ENCODE peak calls at places on chromosome 16, in four cellular contexts. C is AG04450, B is IMR-90, L is GM12865. V is an unnamed sample.

GRCh38 chr16:27867122-27868110 is 196.1 kb downstream of the GSG1L start:
- DNase-seq in L (peak), C (peak), B (peak), V (peak)

GRCh38 chr16:15773964-15774363 is 82.9 kb downstream of the MYH11 start:
- DNase-seq in L (no peak), B (no peak), C (no peak), V (no peak)

GRCh38 chr16:24497405-24497804 is 42.0 kb upstream of the RBBP6 start:
- DNase-seq in B (peak), L (no peak), C (no peak), V (peak)

GRCh38 chr16:17476414-17477259 is 5.9 kb upstream of the XYLT1 start:
- DNase-seq in B (peak), L (peak), C (peak), V (peak)

GRCh38 chr16:11783319-11784047 is 13.6 kb downstream of the ZC3H7A start:
- DNase-seq in C (no peak), L (peak), B (peak), V (peak)

GRCh38 chr16:7849891-7850290 is 517.2 kb downstream of the RBFOX1 start:
- DNase-seq in C (no peak), B (no peak), L (no peak), V (no peak)

GRCh38 chr16:15648135-15648730 is 1.8 kb upstream of the NDE1 start:
- DNase-seq in L (no peak), C (no peak), B (no peak), V (peak)

GRCh38 chr16:19701091-19701490 is 16.9 kb downstream of the KNOP1 start:
- DNase-seq in L (no peak), B (peak), C (no peak), V (no peak)

GRCh38 chr16:57089406-57089805 is 3.0 kb upstream of the CPNE2 start:
- DNase-seq in C (no peak), L (no peak), B (no peak), V (no peak)

GRCh38 chr16:51523400-51523799 is 372.3 kb upstream of the SALL1 start:
- DNase-seq in C (no peak), B (peak), L (no peak), V (peak)

GRCh38 chr16:25134306-25134705 is 22.8 kb downstream of the LCMT1 start:
- DNase-seq in L (no peak), C (no peak), B (no peak), V (no peak)

GRCh38 chr16:26605872-26606271 is 460.9 kb upstream of the C16orf82 start:
- DNase-seq in B (no peak), L (no peak), C (no peak), V (no peak)

GRCh38 chr16:27461483-27462171 is 59.7 kb downstream of the IL21R start:
- DNase-seq in B (peak), C (no peak), L (no peak), V (no peak)

GRCh38 chr16:85164838-85165516 is 52.7 kb upstream of the CIBAR2 start:
- DNase-seq in B (no peak), C (no peak), L (no peak), V (no peak)

GRCh38 chr16:87818533-87819161 is 50.7 kb downstream of the SLC7A5 start:
- DNase-seq in C (no peak), L (no peak), B (no peak), V (no peak)

GRCh38 chr16:89052824-89053724 is 40.6 kb upstream of the ACSF3 start:
- DNase-seq in C (no peak), B (peak), L (no peak), V (no peak)

GRCh38 chr16:56424791-56425438 is 430 bp downstream of the AMFR start:
- DNase-seq in C (no peak), B (no peak), L (no peak), V (no peak)

GRCh38 chr16:58655215-58655596 is 25.6 kb upstream of the CNOT1 start:
- DNase-seq in C (no peak), B (no peak), L (no peak), V (no peak)

GRCh38 chr16:47424846-47425245 is 36.0 kb downstream of the ITFG1 start:
- DNase-seq in B (no peak), C (no peak), L (no peak), V (no peak)

GRCh38 chr16:87706278-87707000 is 59.3 kb downstream of the KLHDC4 start:
- DNase-seq in L (no peak), C (no peak), B (no peak), V (no peak)

GRCh38 chr16:69166221-69166833 is 20.6 kb upstream of the SNTB2 start:
- DNase-seq in B (peak), C (peak), L (peak), V (peak)

GRCh38 chr16:57720142-57720575 is 15.4 kb upstream of the KATNB1 start:
- DNase-seq in L (peak), C (peak), B (peak), V (peak)

GRCh38 chr16:54290203-54291106 is 3.9 kb upstream of the IRX3 start:
- DNase-seq in L (no peak), B (no peak), C (no peak), V (no peak)

GRCh38 chr16:52515068-52515671 is 31.8 kb downstream of the TOX3 start:
- DNase-seq in L (no peak), C (no peak), B (no peak), V (no peak)

GRCh38 chr16:27706156-27706705 is 156.3 kb downstream of the KATNIP start:
- DNase-seq in L (no peak), B (no peak), C (no peak), V (no peak)

GRCh38 chr16:21611546-21612384 is 12.4 kb downstream of the METTL9 start:
- DNase-seq in B (no peak), C (no peak), L (no peak), V (no peak)

GRCh38 chr16:88857728-88858339 is 907 bp downstream of the TRAPPC2L start:
- DNase-seq in L (peak), C (peak), B (peak), V (peak)

GRCh38 chr16:86252596-86252995 is 257.7 kb upstream of the FOXF1 start:
- DNase-seq in L (peak), C (no peak), B (peak), V (peak)

GRCh38 chr16:760498-761343 is at the start of gene MSLN:
- DNase-seq in B (no peak), C (no peak), L (no peak), V (no peak)

GRCh38 chr16:9091867-9092281 is 430 bp downstream of the HAPSTR1 start:
- DNase-seq in L (peak), C (no peak), B (no peak), V (no peak)

GRCh38 chr16:56679813-56680212 is 2.5 kb upstream of the MT1X start:
- DNase-seq in B (no peak), C (no peak), L (no peak), V (no peak)

GRCh38 chr16:30049871-30050270 is 15.7 kb upstream of the ALDOA start:
- DNase-seq in C (no peak), B (no peak), L (no peak), V (no peak)

GRCh38 chr16:46922239-46922638 is 38.1 kb downstream of the GPT2 start:
- DNase-seq in L (no peak), B (no peak), C (no peak), V (no peak)

GRCh38 chr16:48687421-48688038 is 77.5 kb upstream of the N4BP1 start:
- DNase-seq in C (peak), L (peak), B (peak), V (peak)
- TF ChIP-seq CTCF in C (peak), L (peak), B (peak), V (peak)

GRCh38 chr16:83205896-83206295 is 579.1 kb downstream of the CDH13 start:
- DNase-seq in C (no peak), L (no peak), B (no peak), V (no peak)

GRCh38 chr16:83199012-83199411 is 572.2 kb downstream of the CDH13 start:
- DNase-seq in L (no peak), C (no peak), B (no peak), V (no peak)

DNA sequence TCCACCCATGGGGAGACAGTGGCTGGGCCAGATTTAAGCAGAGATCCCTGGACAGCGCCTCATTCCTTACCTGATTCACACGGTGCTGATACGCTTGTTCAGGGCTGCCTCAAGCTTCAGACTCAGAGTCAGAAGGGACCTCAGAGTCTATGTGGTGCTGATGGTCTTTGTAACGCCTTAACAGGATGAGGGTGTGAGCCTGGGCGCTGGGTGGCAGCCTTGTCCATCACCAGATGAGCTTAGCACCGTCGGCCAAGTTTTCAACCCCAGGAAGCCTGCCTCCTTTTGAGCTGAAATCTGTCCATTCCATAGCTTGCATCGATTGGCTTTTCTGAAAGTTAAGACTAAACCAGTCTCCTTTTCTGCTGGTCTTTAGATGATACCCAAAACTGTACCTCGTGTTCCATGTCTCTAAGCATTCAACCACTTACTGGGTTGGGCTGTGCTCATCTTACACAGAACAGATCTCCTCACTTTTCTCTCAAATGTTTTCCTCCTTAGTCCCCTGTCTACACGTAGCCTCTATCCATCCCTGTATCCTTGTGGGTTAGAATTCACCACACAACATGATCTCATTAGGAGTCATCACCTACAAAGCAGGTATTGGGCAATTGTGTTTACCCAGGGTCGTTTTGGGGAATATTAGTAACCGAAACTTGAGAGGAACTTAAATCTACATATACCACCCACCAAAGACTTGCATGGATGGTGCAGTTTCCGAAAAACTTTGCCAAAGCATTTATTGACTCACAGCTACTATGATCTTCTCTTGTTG is 573.4 kb downstream of the CDH13 start:
- DNase-seq in C (no peak), L (peak), B (peak), V (no peak)
- TF ChIP-seq CTCF in C (no peak), L (peak), B (no peak), V (no peak)

GRCh38 chr16:81403601-81404391 is 40.8 kb upstream of the CMIP start:
- DNase-seq in L (peak), C (peak), B (peak), V (peak)
- TF ChIP-seq CTCF in L (peak), C (peak), B (peak), V (peak)

DNA sequence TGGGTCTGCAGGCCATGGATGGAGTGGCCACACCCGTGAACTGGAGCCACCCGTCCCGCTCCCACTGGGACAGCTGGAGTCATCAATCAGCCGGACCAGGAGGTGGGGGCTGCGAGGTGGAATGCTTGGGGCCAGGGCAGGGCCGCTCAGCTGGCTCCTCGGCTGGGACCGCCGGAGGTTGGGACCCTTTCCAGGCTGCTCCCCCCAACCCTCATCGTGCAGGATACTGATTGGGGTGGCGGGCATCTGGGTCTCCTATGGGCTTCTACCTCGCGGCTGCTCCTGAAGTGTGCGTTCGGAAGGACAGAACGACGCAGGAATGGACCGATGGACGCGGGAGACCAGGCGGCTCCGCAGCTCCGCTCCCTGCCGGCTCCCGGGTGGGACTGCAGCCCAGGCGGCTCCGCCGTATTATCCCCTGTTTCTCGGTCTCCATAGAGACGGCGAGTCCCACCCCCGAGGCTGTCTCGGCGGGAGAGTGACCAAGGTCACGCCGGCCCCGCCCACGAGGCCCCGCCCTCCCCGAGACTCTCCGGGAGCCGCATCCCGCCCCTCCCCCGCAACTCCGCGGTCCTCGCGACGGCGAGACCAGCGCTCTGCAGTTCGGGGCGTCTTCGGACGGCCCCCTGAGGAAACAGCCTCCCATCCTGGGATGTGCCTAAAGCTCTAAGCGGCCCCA is at the start of gene TPPP3:
- DNase-seq in B (peak), L (peak), C (no peak), V (peak)
- TF ChIP-seq CTCF in B (peak), L (no peak), C (peak), V (peak)

V was measured in HFFc6.